ENCODE peak calls at places on chromosomes 6 and 20, in six cellular contexts. J, T, P, H, F and B are unnamed samples.
A peak's percentile ranks its signal among the peaks of the same experiment; 100 is the strongest.

GRCh38 chr6:72953901-72954494 is 271.3 kb downstream of the KHDC1L start:
- DNase-seq in J (no peak), T (no peak), P (no peak), H (no peak), F (no peak), B (no peak)

GRCh38 chr6:42390228-42390934 is 61.3 kb downstream of the TRERF1 start:
- DNase-seq in J (no peak), T (no peak), P (peak; percentile 47), H (no peak), F (no peak), B (no peak)

GRCh38 chr20:21146242-21146641 is 20.4 kb downstream of the KIZ start:
- DNase-seq in J (no peak), T (no peak), P (no peak), H (no peak), F (no peak), B (no peak)

GRCh38 chr6:111952821-111953535 is 79.7 kb upstream of the FYN start:
- DNase-seq in J (no peak), T (no peak), P (no peak), H (no peak), F (no peak), B (no peak)

GRCh38 chr20:57175397-57176010 is 90.9 kb downstream of the BMP7 start:
- DNase-seq in J (no peak), T (no peak), P (no peak), H (no peak), F (no peak), B (no peak)

GRCh38 chr6:45625191-45625664 is 247.5 kb upstream of the SUPT3H start:
- DNase-seq in J (no peak), T (no peak), P (no peak), H (no peak), F (no peak), B (no peak)

GRCh38 chr6:5471637-5472430 is 210.5 kb downstream of the FARS2 start:
- DNase-seq in J (no peak), T (no peak), P (no peak), H (no peak), F (no peak), B (no peak)

GRCh38 chr20:50218987-50219435 is 28.4 kb downstream of the CEBPB start:
- DNase-seq in J (no peak), T (no peak), P (no peak), H (no peak), F (no peak), B (no peak)

GRCh38 chr6:12014027-12014872 is 2.1 kb downstream of the HIVEP1 start:
- DNase-seq in J (no peak), T (no peak), P (no peak), H (no peak), F (no peak), B (no peak)

GRCh38 chr20:49642808-49643207 is 70.9 kb downstream of the B4GALT5 start:
- DNase-seq in J (no peak), T (no peak), P (no peak), H (no peak), F (no peak), B (no peak)

GRCh38 chr20:47559141-47559540 is 57.5 kb downstream of the NCOA3 start:
- DNase-seq in J (no peak), T (no peak), P (no peak), H (no peak), F (no peak), B (no peak)

GRCh38 chr6:3920321-3920720 is 71.1 kb downstream of the FAM50B start:
- DNase-seq in J (no peak), T (no peak), P (no peak), H (no peak), F (no peak), B (no peak)

GRCh38 chr20:44422083-44422482 is 53.6 kb upstream of the TTPAL start:
- DNase-seq in J (no peak), T (no peak), P (no peak), H (no peak), F (no peak), B (no peak)

GRCh38 chr20:62413896-62414481 is 6.9 kb upstream of the CABLES2 start:
- DNase-seq in J (no peak), T (no peak), P (no peak), H (no peak), F (no peak), B (no peak)

GRCh38 chr6:72084992-72085569 is 198.7 kb downstream of the RIMS1 start:
- DNase-seq in J (no peak), T (no peak), P (no peak), H (no peak), F (no peak), B (no peak)

GRCh38 chr6:163839296-163839695 is 424.8 kb downstream of the QKI start:
- DNase-seq in J (no peak), T (no peak), P (no peak), H (no peak), F (no peak), B (no peak)

GRCh38 chr6:116524236-116524635 is 12.8 kb downstream of the CALHM5 start:
- DNase-seq in J (no peak), T (no peak), P (no peak), H (no peak), F (no peak), B (no peak)

GRCh38 chr6:100622907-100623692 is 158.4 kb upstream of the SIM1 start:
- DNase-seq in J (no peak), T (no peak), P (no peak), H (no peak), F (no peak), B (no peak)

GRCh38 chr6:36979343-36979742 is 6.7 kb downstream of the MTCH1 start:
- DNase-seq in J (no peak), T (no peak), P (peak; percentile 40), H (peak; percentile 66), F (no peak), B (no peak)

GRCh38 chr20:28562510-28562898 is 2695.0 kb upstream of the DEFB115 start:
- DNase-seq in J (no peak), T (no peak), P (no peak), H (no peak), F (no peak), B (no peak)

GRCh38 chr6:11258260-11259237 is 26.1 kb upstream of the NEDD9 start:
- DNase-seq in J (no peak), T (no peak), P (no peak), H (no peak), F (no peak), B (no peak)

GRCh38 chr6:3159805-3160781 is 2.7 kb upstream of the TUBB2A start:
- DNase-seq in J (no peak), T (no peak), P (peak; percentile 74), H (no peak), F (no peak), B (no peak)

GRCh38 chr6:11714116-11714797 is 64.3 kb downstream of the ADTRP start:
- DNase-seq in J (no peak), T (no peak), P (no peak), H (no peak), F (no peak), B (no peak)

GRCh38 chr6:145294942-145295341 is 440.4 kb downstream of the EPM2A start:
- DNase-seq in J (no peak), T (no peak), P (no peak), H (no peak), F (no peak), B (no peak)

GRCh38 chr6:47655719-47656595 is 42.4 kb upstream of the ADGRF4 start:
- DNase-seq in J (peak; percentile 21), T (no peak), P (no peak), H (no peak), F (no peak), B (no peak)

DNA sequence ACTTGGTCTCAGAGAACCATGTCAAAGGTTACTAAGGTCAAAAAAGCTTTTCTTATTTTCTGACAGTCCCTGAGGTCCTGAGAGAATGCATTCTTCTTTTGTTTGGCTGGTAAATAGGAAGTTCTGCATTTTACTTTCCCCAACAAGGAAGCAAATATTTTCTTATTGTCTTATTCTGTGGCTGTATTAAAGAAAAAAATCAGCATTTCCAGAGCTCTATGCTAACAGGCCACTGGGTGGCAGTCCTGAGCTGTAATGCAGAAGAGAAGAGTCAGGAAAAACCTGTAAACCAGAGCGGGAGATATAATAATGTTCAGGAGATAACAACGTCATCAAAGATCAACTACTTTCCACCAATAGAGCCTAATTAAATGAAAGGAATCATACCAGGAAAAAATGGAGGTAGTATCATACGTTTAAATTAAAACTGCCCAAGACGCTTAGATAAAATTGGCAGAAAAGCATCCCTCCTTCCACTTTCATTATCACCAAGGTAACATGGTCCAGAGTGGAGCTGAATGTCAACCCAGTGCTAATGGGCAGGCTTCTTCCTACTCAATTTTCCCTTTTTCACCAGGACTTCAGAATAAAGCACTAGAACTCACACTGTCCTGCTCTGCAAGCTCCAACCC is 55.6 kb upstream of the CARMIL1 start:
- DNase-seq in J (peak; percentile 56), T (peak; percentile 51), P (peak; percentile 46), H (peak; percentile 64), F (peak; percentile 42), B (peak; percentile 69)
- TF ChIP-seq CTCF in J (peak; percentile 86), T (peak; percentile 80), P (peak; percentile 96), H (peak; percentile 80), F (peak; percentile 85), B (peak; percentile 89)

DNA sequence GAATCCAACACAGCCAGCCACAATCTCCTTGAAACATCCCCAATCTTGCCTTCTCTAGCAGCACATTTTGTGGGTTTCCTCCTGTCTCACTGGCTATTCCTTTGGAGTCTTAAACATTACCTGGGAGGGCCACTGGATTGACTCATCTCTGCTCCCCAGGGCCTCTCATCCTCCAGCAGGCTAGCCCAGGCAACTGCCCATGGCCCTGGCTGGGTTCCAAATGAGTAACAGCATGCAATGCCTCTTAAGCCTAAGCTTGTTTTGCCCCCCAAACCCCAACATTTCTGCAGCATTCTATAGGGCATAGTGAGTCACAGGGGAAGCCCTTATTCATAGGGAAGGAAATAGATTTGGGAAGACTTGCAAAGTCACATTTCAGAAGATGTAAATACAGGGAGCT is 204.9 kb downstream of the FOXA2 start:
- DNase-seq in J (no peak), T (no peak), P (no peak), H (no peak), F (no peak), B (no peak)
- H3K27me3 ChIP-seq in J (peaks cover 6% of the 10 kb centered on the region), T (no peaks in the 10 kb centered on the region), P (no peaks in the 10 kb centered on the region), H (no peaks in the 10 kb centered on the region), F (no peaks in the 10 kb centered on the region), B (no peaks in the 10 kb centered on the region)

DNA sequence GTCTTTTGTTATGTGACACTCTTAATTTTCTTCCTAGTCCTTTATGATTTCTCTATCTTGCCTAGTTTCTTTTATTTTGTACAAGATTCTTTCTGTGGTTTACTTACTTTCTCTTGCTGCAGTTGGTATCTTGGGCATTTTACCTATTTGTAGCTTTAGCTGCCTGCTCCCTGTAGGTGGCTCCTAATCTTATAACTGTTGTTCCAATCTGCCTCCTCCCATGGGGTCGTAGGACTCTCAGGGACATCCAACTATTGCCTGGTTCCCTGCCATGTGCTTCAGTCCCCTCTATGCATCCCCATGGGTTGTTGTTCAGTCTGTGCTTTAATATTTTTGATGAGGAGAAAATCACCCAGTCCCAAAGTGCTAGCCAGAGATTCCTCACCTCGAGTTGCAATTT is 31.4 kb downstream of the RIN2 start:
- DNase-seq in J (no peak), T (no peak), P (no peak), H (no peak), F (no peak), B (no peak)
- TF ChIP-seq CTCF in J (no peak), T (no peak), P (no peak), H (no peak), F (no peak), B (no peak)

DNA sequence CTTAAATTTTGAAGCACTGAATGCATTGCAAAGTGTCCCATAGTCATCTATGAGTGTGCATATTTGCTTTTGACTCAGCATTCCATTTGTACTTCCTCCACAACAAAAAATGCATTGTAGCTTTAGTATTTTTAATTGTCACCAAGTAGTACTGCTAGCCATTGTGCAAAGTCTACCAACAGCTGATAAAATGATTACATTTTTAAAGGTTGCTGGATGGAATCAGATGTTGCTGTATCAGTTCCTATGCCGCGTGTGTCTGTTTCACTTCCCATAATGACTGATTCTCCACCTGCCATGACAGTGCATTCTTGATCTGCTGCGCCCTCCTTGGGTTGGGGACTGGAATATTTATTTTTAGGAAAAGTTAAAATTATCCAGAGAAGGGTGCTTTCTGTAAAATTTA is 41.2 kb downstream of the SLX4IP start:
- DNase-seq in J (no peak), T (no peak), P (no peak), H (no peak), F (no peak), B (no peak)
- H3K27me3 ChIP-seq in J (no peaks in the 10 kb centered on the region), T (no peaks in the 10 kb centered on the region), P (no peaks in the 10 kb centered on the region), H (no peaks in the 10 kb centered on the region), F (no peaks in the 10 kb centered on the region), B (no peaks in the 10 kb centered on the region)